ENCODE peak calls at places on chromosomes 4 and X, in eight cellular contexts. One of them, this sample, is unnamed.

GRCh38 chr4:39660757-39661156 is 22.1 kb upstream of the SMIM14 start:
- DNase-seq in fibroblast of mammary gland: no peak
- DNase-seq in mucosa of gallbladder: no peak
- DNase-seq in activated CD4-positive, alpha-beta memory T cell treated with anti-CD3 and anti-CD28 coated beads for 36 hours: no peak
- DNase-seq in stimulated activated CD4-positive, alpha-beta T cell treated with anti-CD3 and anti-CD28 coated beads, Interleukin-12 subunit alpha, Interleukin-12 subunit beta, amount 100 ng/mL, for 24 hours: no peak
- DNase-seq in heart left ventricle: no peak
- DNase-seq in breast epithelium: no peak
- DNase-seq in CD8-positive, alpha-beta memory T cell: no peak
- DNase-seq in this sample: no peak

GRCh38 chr4:152115794-152116193 is 355.0 kb upstream of the GATB start:
- DNase-seq in mucosa of gallbladder: no peak
- DNase-seq in fibroblast of mammary gland: no peak
- DNase-seq in activated CD4-positive, alpha-beta memory T cell treated with anti-CD3 and anti-CD28 coated beads for 36 hours: peak
- DNase-seq in CD8-positive, alpha-beta memory T cell: peak
- DNase-seq in heart left ventricle: no peak
- DNase-seq in stimulated activated CD4-positive, alpha-beta T cell treated with anti-CD3 and anti-CD28 coated beads, Interleukin-12 subunit alpha, Interleukin-12 subunit beta, amount 100 ng/mL, for 24 hours: no peak
- DNase-seq in breast epithelium: no peak
- DNase-seq in this sample: no peak

GRCh38 chrX:68743754-68744153 is 85.1 kb upstream of the EFNB1 start:
- DNase-seq in activated CD4-positive, alpha-beta memory T cell treated with anti-CD3 and anti-CD28 coated beads for 36 hours: no peak
- DNase-seq in fibroblast of mammary gland: no peak
- DNase-seq in stimulated activated CD4-positive, alpha-beta T cell treated with anti-CD3 and anti-CD28 coated beads, Interleukin-12 subunit alpha, Interleukin-12 subunit beta, amount 100 ng/mL, for 24 hours: no peak
- DNase-seq in mucosa of gallbladder: no peak
- DNase-seq in CD8-positive, alpha-beta memory T cell: no peak
- DNase-seq in heart left ventricle: no peak
- DNase-seq in breast epithelium: no peak
- DNase-seq in this sample: no peak

GRCh38 chr4:122827258-122827887 is 742 bp downstream of the FGF2 start:
- DNase-seq in heart left ventricle: peak
- DNase-seq in breast epithelium: peak
- DNase-seq in stimulated activated CD4-positive, alpha-beta T cell treated with anti-CD3 and anti-CD28 coated beads, Interleukin-12 subunit alpha, Interleukin-12 subunit beta, amount 100 ng/mL, for 24 hours: peak
- DNase-seq in activated CD4-positive, alpha-beta memory T cell treated with anti-CD3 and anti-CD28 coated beads for 36 hours: peak
- DNase-seq in mucosa of gallbladder: no peak
- DNase-seq in fibroblast of mammary gland: peak
- DNase-seq in CD8-positive, alpha-beta memory T cell: peak
- DNase-seq in this sample: peak

GRCh38 chr4:105189855-105190650 is 43.4 kb downstream of the TET2 start:
- DNase-seq in fibroblast of mammary gland: no peak
- DNase-seq in breast epithelium: no peak
- DNase-seq in CD8-positive, alpha-beta memory T cell: no peak
- DNase-seq in heart left ventricle: no peak
- DNase-seq in activated CD4-positive, alpha-beta memory T cell treated with anti-CD3 and anti-CD28 coated beads for 36 hours: no peak
- DNase-seq in stimulated activated CD4-positive, alpha-beta T cell treated with anti-CD3 and anti-CD28 coated beads, Interleukin-12 subunit alpha, Interleukin-12 subunit beta, amount 100 ng/mL, for 24 hours: no peak
- DNase-seq in mucosa of gallbladder: no peak
- DNase-seq in this sample: no peak

GRCh38 chr4:182825003-182825402 is 92.2 kb downstream of the DCTD start:
- DNase-seq in mucosa of gallbladder: no peak
- DNase-seq in stimulated activated CD4-positive, alpha-beta T cell treated with anti-CD3 and anti-CD28 coated beads, Interleukin-12 subunit alpha, Interleukin-12 subunit beta, amount 100 ng/mL, for 24 hours: no peak
- DNase-seq in heart left ventricle: no peak
- DNase-seq in breast epithelium: no peak
- DNase-seq in CD8-positive, alpha-beta memory T cell: no peak
- DNase-seq in fibroblast of mammary gland: no peak
- DNase-seq in activated CD4-positive, alpha-beta memory T cell treated with anti-CD3 and anti-CD28 coated beads for 36 hours: no peak
- DNase-seq in this sample: no peak

GRCh38 chrX:57741107-57741506 is 61.0 kb upstream of the NLRP2B start:
- DNase-seq in activated CD4-positive, alpha-beta memory T cell treated with anti-CD3 and anti-CD28 coated beads for 36 hours: no peak
- DNase-seq in fibroblast of mammary gland: no peak
- DNase-seq in CD8-positive, alpha-beta memory T cell: no peak
- DNase-seq in stimulated activated CD4-positive, alpha-beta T cell treated with anti-CD3 and anti-CD28 coated beads, Interleukin-12 subunit alpha, Interleukin-12 subunit beta, amount 100 ng/mL, for 24 hours: no peak
- DNase-seq in breast epithelium: no peak
- DNase-seq in heart left ventricle: no peak
- DNase-seq in mucosa of gallbladder: no peak
- DNase-seq in this sample: no peak

GRCh38 chr4:78247541-78248285 is 190.6 kb downstream of the FRAS1 start:
- DNase-seq in activated CD4-positive, alpha-beta memory T cell treated with anti-CD3 and anti-CD28 coated beads for 36 hours: no peak
- DNase-seq in heart left ventricle: no peak
- DNase-seq in mucosa of gallbladder: no peak
- DNase-seq in stimulated activated CD4-positive, alpha-beta T cell treated with anti-CD3 and anti-CD28 coated beads, Interleukin-12 subunit alpha, Interleukin-12 subunit beta, amount 100 ng/mL, for 24 hours: no peak
- DNase-seq in fibroblast of mammary gland: no peak
- DNase-seq in breast epithelium: no peak
- DNase-seq in CD8-positive, alpha-beta memory T cell: no peak
- DNase-seq in this sample: no peak

GRCh38 chr4:181548873-181549541 is 694.2 kb upstream of the TENM3 start:
- DNase-seq in activated CD4-positive, alpha-beta memory T cell treated with anti-CD3 and anti-CD28 coated beads for 36 hours: no peak
- DNase-seq in heart left ventricle: no peak
- DNase-seq in breast epithelium: no peak
- DNase-seq in fibroblast of mammary gland: peak
- DNase-seq in mucosa of gallbladder: no peak
- DNase-seq in stimulated activated CD4-positive, alpha-beta T cell treated with anti-CD3 and anti-CD28 coated beads, Interleukin-12 subunit alpha, Interleukin-12 subunit beta, amount 100 ng/mL, for 24 hours: no peak
- DNase-seq in CD8-positive, alpha-beta memory T cell: no peak
- DNase-seq in this sample: peak

GRCh38 chr4:125707397-125707796 is 392.6 kb downstream of the FAT4 start:
- DNase-seq in mucosa of gallbladder: no peak
- DNase-seq in heart left ventricle: no peak
- DNase-seq in breast epithelium: no peak
- DNase-seq in fibroblast of mammary gland: no peak
- DNase-seq in stimulated activated CD4-positive, alpha-beta T cell treated with anti-CD3 and anti-CD28 coated beads, Interleukin-12 subunit alpha, Interleukin-12 subunit beta, amount 100 ng/mL, for 24 hours: no peak
- DNase-seq in activated CD4-positive, alpha-beta memory T cell treated with anti-CD3 and anti-CD28 coated beads for 36 hours: no peak
- DNase-seq in CD8-positive, alpha-beta memory T cell: no peak
- DNase-seq in this sample: no peak

GRCh38 chrX:71989768-71990167 is 79.1 kb downstream of the NHSL2 start:
- DNase-seq in mucosa of gallbladder: no peak
- DNase-seq in breast epithelium: no peak
- DNase-seq in CD8-positive, alpha-beta memory T cell: no peak
- DNase-seq in stimulated activated CD4-positive, alpha-beta T cell treated with anti-CD3 and anti-CD28 coated beads, Interleukin-12 subunit alpha, Interleukin-12 subunit beta, amount 100 ng/mL, for 24 hours: no peak
- DNase-seq in heart left ventricle: peak
- DNase-seq in fibroblast of mammary gland: peak
- DNase-seq in activated CD4-positive, alpha-beta memory T cell treated with anti-CD3 and anti-CD28 coated beads for 36 hours: no peak
- DNase-seq in this sample: peak

GRCh38 chrX:119826399-119826959 is 26.3 kb downstream of the UPF3B start:
- DNase-seq in heart left ventricle: no peak
- DNase-seq in stimulated activated CD4-positive, alpha-beta T cell treated with anti-CD3 and anti-CD28 coated beads, Interleukin-12 subunit alpha, Interleukin-12 subunit beta, amount 100 ng/mL, for 24 hours: no peak
- DNase-seq in fibroblast of mammary gland: peak
- DNase-seq in breast epithelium: no peak
- DNase-seq in mucosa of gallbladder: no peak
- DNase-seq in activated CD4-positive, alpha-beta memory T cell treated with anti-CD3 and anti-CD28 coated beads for 36 hours: peak
- DNase-seq in CD8-positive, alpha-beta memory T cell: no peak
- DNase-seq in this sample: peak

GRCh38 chr4:137994858-137995257 is 247.3 kb downstream of the SLC7A11 start:
- DNase-seq in breast epithelium: no peak
- DNase-seq in mucosa of gallbladder: no peak
- DNase-seq in CD8-positive, alpha-beta memory T cell: no peak
- DNase-seq in heart left ventricle: no peak
- DNase-seq in stimulated activated CD4-positive, alpha-beta T cell treated with anti-CD3 and anti-CD28 coated beads, Interleukin-12 subunit alpha, Interleukin-12 subunit beta, amount 100 ng/mL, for 24 hours: no peak
- DNase-seq in fibroblast of mammary gland: no peak
- DNase-seq in activated CD4-positive, alpha-beta memory T cell treated with anti-CD3 and anti-CD28 coated beads for 36 hours: no peak
- DNase-seq in this sample: peak

GRCh38 chr4:156870861-156871260 is 100.7 kb downstream of the PDGFC start:
- DNase-seq in stimulated activated CD4-positive, alpha-beta T cell treated with anti-CD3 and anti-CD28 coated beads, Interleukin-12 subunit alpha, Interleukin-12 subunit beta, amount 100 ng/mL, for 24 hours: no peak
- DNase-seq in CD8-positive, alpha-beta memory T cell: no peak
- DNase-seq in breast epithelium: no peak
- DNase-seq in heart left ventricle: no peak
- DNase-seq in fibroblast of mammary gland: no peak
- DNase-seq in mucosa of gallbladder: no peak
- DNase-seq in activated CD4-positive, alpha-beta memory T cell treated with anti-CD3 and anti-CD28 coated beads for 36 hours: no peak
- DNase-seq in this sample: no peak

GRCh38 chr4:161936625-161937133 is 227.1 kb downstream of the FSTL5 start:
- DNase-seq in CD8-positive, alpha-beta memory T cell: no peak
- DNase-seq in stimulated activated CD4-positive, alpha-beta T cell treated with anti-CD3 and anti-CD28 coated beads, Interleukin-12 subunit alpha, Interleukin-12 subunit beta, amount 100 ng/mL, for 24 hours: no peak
- DNase-seq in heart left ventricle: no peak
- DNase-seq in breast epithelium: no peak
- DNase-seq in activated CD4-positive, alpha-beta memory T cell treated with anti-CD3 and anti-CD28 coated beads for 36 hours: no peak
- DNase-seq in fibroblast of mammary gland: peak
- DNase-seq in mucosa of gallbladder: no peak
- DNase-seq in this sample: peak

GRCh38 chr4:176464748-176465147 is 145.0 kb downstream of the SPCS3 start:
- DNase-seq in mucosa of gallbladder: no peak
- DNase-seq in activated CD4-positive, alpha-beta memory T cell treated with anti-CD3 and anti-CD28 coated beads for 36 hours: no peak
- DNase-seq in heart left ventricle: no peak
- DNase-seq in fibroblast of mammary gland: no peak
- DNase-seq in breast epithelium: no peak
- DNase-seq in stimulated activated CD4-positive, alpha-beta T cell treated with anti-CD3 and anti-CD28 coated beads, Interleukin-12 subunit alpha, Interleukin-12 subunit beta, amount 100 ng/mL, for 24 hours: no peak
- DNase-seq in CD8-positive, alpha-beta memory T cell: no peak
- DNase-seq in this sample: no peak

GRCh38 chr4:78774395-78774794 is 1.8 kb upstream of the BMP2K start:
- DNase-seq in stimulated activated CD4-positive, alpha-beta T cell treated with anti-CD3 and anti-CD28 coated beads, Interleukin-12 subunit alpha, Interleukin-12 subunit beta, amount 100 ng/mL, for 24 hours: no peak
- DNase-seq in mucosa of gallbladder: no peak
- DNase-seq in CD8-positive, alpha-beta memory T cell: no peak
- DNase-seq in fibroblast of mammary gland: no peak
- DNase-seq in activated CD4-positive, alpha-beta memory T cell treated with anti-CD3 and anti-CD28 coated beads for 36 hours: no peak
- DNase-seq in breast epithelium: no peak
- DNase-seq in heart left ventricle: no peak
- DNase-seq in this sample: no peak

GRCh38 chrX:72243472-72243871 is 4.6 kb upstream of the ERCC6L start:
- DNase-seq in heart left ventricle: no peak
- DNase-seq in fibroblast of mammary gland: peak
- DNase-seq in CD8-positive, alpha-beta memory T cell: no peak
- DNase-seq in activated CD4-positive, alpha-beta memory T cell treated with anti-CD3 and anti-CD28 coated beads for 36 hours: no peak
- DNase-seq in mucosa of gallbladder: no peak
- DNase-seq in stimulated activated CD4-positive, alpha-beta T cell treated with anti-CD3 and anti-CD28 coated beads, Interleukin-12 subunit alpha, Interleukin-12 subunit beta, amount 100 ng/mL, for 24 hours: no peak
- DNase-seq in breast epithelium: no peak
- DNase-seq in this sample: peak

GRCh38 chr4:120922390-120923200 is at the start of gene PRDM5:
- DNase-seq in CD8-positive, alpha-beta memory T cell: peak
- DNase-seq in breast epithelium: peak
- DNase-seq in fibroblast of mammary gland: peak
- DNase-seq in activated CD4-positive, alpha-beta memory T cell treated with anti-CD3 and anti-CD28 coated beads for 36 hours: peak
- DNase-seq in stimulated activated CD4-positive, alpha-beta T cell treated with anti-CD3 and anti-CD28 coated beads, Interleukin-12 subunit alpha, Interleukin-12 subunit beta, amount 100 ng/mL, for 24 hours: no peak
- DNase-seq in mucosa of gallbladder: peak
- DNase-seq in heart left ventricle: peak
- DNase-seq in this sample: peak